ENCODE peak calls at places on chromosomes 4 and X, in seven cellular contexts. S is progenitor cell of endocrine pancreas; M is stimulated activated CD4-positive, alpha-beta T cell treated with anti-CD3 and anti-CD28 coated beads, Interleukin-12 subunit alpha, Interleukin-12 subunit beta, amount 100 ng/mL, for 4 hours; P is H4; T is uterus; B is activated CD8-positive, alpha-beta memory T cell treated with anti-CD3 and anti-CD28 coated beads for 48 hours; D is cardiac muscle cell. V is an unnamed sample.
A peak's percentile ranks its signal among the peaks of the same experiment; 100 is the strongest.

GRCh38 chr4:51855751-51856150 is 12.8 kb downstream of the DCUN1D4 start:
- DNase-seq in S (no peak), M (no peak), P (no peak), T (no peak), B (no peak), D (no peak), V (no peak)

GRCh38 chr4:117134386-117134785 is 49.0 kb upstream of the TRAM1L1 start:
- DNase-seq in S (no peak), M (no peak), P (peak; percentile 91), T (no peak), B (no peak), D (peak; percentile 56), V (no peak)

GRCh38 chr4:1055721-1056590 is 44.5 kb downstream of the FGFRL1 start:
- DNase-seq in S (no peak), M (peak; percentile 69), P (no peak), T (peak; percentile 15), B (peak; percentile 45), D (peak; percentile 48), V (peak; percentile 83)

GRCh38 chrX:49041683-49042529 is 1.3 kb downstream of the TFE3 start:
- DNase-seq in S (no peak), M (no peak), P (peak; percentile 33), T (no peak), B (no peak), D (peak; percentile 48), V (no peak)

GRCh38 chr4:20684852-20685763 is 15.2 kb upstream of the PACRGL start:
- DNase-seq in S (no peak), M (no peak), P (peak; percentile 28), T (no peak), B (no peak), D (peak; percentile 49), V (no peak)

GRCh38 chr4:166169111-166169510 is 296.1 kb downstream of the TLL1 start:
- DNase-seq in S (no peak), M (no peak), P (peak; percentile 44), T (no peak), B (no peak), D (peak; percentile 45), V (no peak)

GRCh38 chr4:27366424-27366823 is 505.8 kb downstream of the STIM2 start:
- DNase-seq in S (no peak), M (no peak), P (peak; percentile 37), T (no peak), B (no peak), D (peak; percentile 65), V (no peak)

GRCh38 chr4:35818520-35818919 is 425.8 kb downstream of the ARAP2 start:
- DNase-seq in S (no peak), M (no peak), P (peak; percentile 10), T (no peak), B (no peak), D (no peak), V (no peak)

GRCh38 chr4:3605491-3605890 is 73.3 kb upstream of the LRPAP1 start:
- DNase-seq in S (no peak), M (no peak), P (no peak), T (no peak), B (no peak), D (no peak), V (no peak)

GRCh38 chrX:31266172-31267076 is 194.6 kb upstream of the FTHL17 start:
- DNase-seq in S (peak; percentile 27), M (no peak), P (no peak), T (peak; percentile 25), B (no peak), D (peak; percentile 24), V (no peak)

GRCh38 chrX:44330227-44330626 is 13.2 kb downstream of the EFHC2 start:
- DNase-seq in S (no peak), M (no peak), P (no peak), T (no peak), B (no peak), D (no peak), V (no peak)

GRCh38 chr4:19659131-19659530 is 592.6 kb upstream of the SLIT2 start:
- DNase-seq in S (no peak), M (no peak), P (no peak), T (no peak), B (no peak), D (no peak), V (no peak)

GRCh38 chrX:68909945-68910344 is 81.1 kb downstream of the EFNB1 start:
- DNase-seq in S (no peak), M (no peak), P (no peak), T (no peak), B (no peak), D (no peak), V (no peak)

GRCh38 chrX:37684918-37685317 is 673 bp upstream of the XK start:
- DNase-seq in S (no peak), M (no peak), P (peak; percentile 4), T (no peak), B (no peak), D (no peak), V (no peak)

GRCh38 chr4:84503495-84504437 is 4.7 kb upstream of the NKX6-1 start:
- DNase-seq in S (no peak), M (no peak), P (peak; percentile 70), T (no peak), B (no peak), D (peak; percentile 80), V (no peak)

GRCh38 chr4:98341309-98341708 is 80.1 kb downstream of the RAP1GDS1 start:
- DNase-seq in S (no peak), M (no peak), P (no peak), T (no peak), B (no peak), D (peak; percentile 54), V (no peak)

GRCh38 chrX:1400049-1400448 is 8.1 kb upstream of the SLC25A6 start:
- DNase-seq in S (no peak), M (no peak), P (no peak), T (no peak), B (no peak), D (no peak), V (no peak)

GRCh38 chr4:180926277-180926676 is 1316.9 kb upstream of the TENM3 start:
- DNase-seq in S (no peak), M (no peak), P (no peak), T (no peak), B (no peak), D (no peak), V (no peak)

GRCh38 chr4:39626913-39627312 is 11.8 kb downstream of the SMIM14 start:
- DNase-seq in S (no peak), M (no peak), P (no peak), T (no peak), B (no peak), D (no peak), V (no peak)

GRCh38 chrX:40439625-40440532 is 140.9 kb upstream of the ATP6AP2 start:
- DNase-seq in S (no peak), M (no peak), P (no peak), T (no peak), B (no peak), D (no peak), V (no peak)

GRCh38 chr4:122503214-122503613 is 46.7 kb upstream of the IL2 start:
- DNase-seq in S (no peak), M (no peak), P (no peak), T (no peak), B (no peak), D (peak; percentile 23), V (no peak)

GRCh38 chr4:124018383-124019317 is 622.1 kb downstream of the SPRY1 start:
- DNase-seq in S (no peak), M (no peak), P (no peak), T (peak; percentile 49), B (no peak), D (peak; percentile 94), V (no peak)

GRCh38 chrX:1778817-1779216 is 164.0 kb downstream of the ASMT start:
- DNase-seq in S (no peak), M (no peak), P (no peak), T (no peak), B (no peak), D (no peak), V (no peak)

GRCh38 chrX:150873616-150874015 is 24.9 kb downstream of the CD99L2 start:
- DNase-seq in S (no peak), M (no peak), P (no peak), T (peak; percentile 42), B (no peak), D (no peak), V (no peak)